ENCODE peak calls at places on chromosomes 3 and 15, in nine cellular contexts. K is PC-3, H is PC-9, J is NCI-H1092, U is mucosa of descending colon, I is endothelial cell, E is NCI-H1930, T is ecto neural progenitor cell, Q is GM19239. N is an unnamed sample.

GRCh38 chr3:171646357-171647133 is 163.7 kb downstream of the PLD1 start:
- DNase-seq in H (peak; percentile 51), J (no peak), E (peak; percentile 14), K (peak; percentile 69), T (no peak), Q (no peak), U (no peak), I (no peak), N (peak; percentile 58)

GRCh38 chr3:151203053-151203420 is at the start of gene GPR171:
- DNase-seq in I (no peak), H (no peak), T (no peak), E (no peak), J (no peak), K (no peak), U (no peak), Q (peak; percentile 7), N (no peak)

GRCh38 chr15:58043192-58043903 is 22.2 kb downstream of the ALDH1A2 start:
- DNase-seq in I (peak; percentile 28), K (peak; percentile 42), E (no peak), J (no peak), Q (no peak), H (no peak), U (peak; percentile 37), T (no peak), N (peak; percentile 46)

GRCh38 chr3:77159182-77159581 is 119.3 kb downstream of the ROBO2 start:
- DNase-seq in U (no peak), T (no peak), J (no peak), E (no peak), I (no peak), Q (no peak), H (no peak), K (peak; percentile 17), N (no peak)

GRCh38 chr3:125061170-125061569 is 5.4 kb upstream of the HEG1 start:
- DNase-seq in H (no peak), T (no peak), E (no peak), J (no peak), K (no peak), Q (no peak), U (no peak), I (no peak), N (no peak)

GRCh38 chr3:194777729-194778128 is 92.0 kb downstream of the FAM43A start:
- DNase-seq in K (no peak), I (no peak), Q (no peak), E (no peak), H (no peak), U (no peak), J (no peak), T (peak; percentile 29), N (no peak)

GRCh38 chr3:130857336-130858026 is 36.4 kb upstream of the ATP2C1 start:
- DNase-seq in U (no peak), Q (no peak), J (no peak), H (no peak), T (no peak), K (peak; percentile 6), E (no peak), I (no peak), N (no peak)

GRCh38 chr15:63086271-63086670 is 35.4 kb upstream of the LACTB start:
- DNase-seq in H (no peak), Q (no peak), K (no peak), U (no peak), T (no peak), I (no peak), E (no peak), J (no peak), N (no peak)

GRCh38 chr3:37054370-37054769 is 61.1 kb downstream of the MLH1 start:
- DNase-seq in K (peak; percentile 63), T (no peak), J (no peak), E (no peak), Q (peak; percentile 4), I (no peak), U (no peak), H (no peak), N (no peak)

GRCh38 chr15:45242289-45242688 is 9.7 kb upstream of the SLC28A2 start:
- DNase-seq in Q (no peak), K (no peak), U (no peak), T (no peak), J (no peak), E (no peak), I (no peak), H (no peak), N (no peak)

GRCh38 chr3:149342413-149343340 is 9.2 kb upstream of the TM4SF18 start:
- DNase-seq in K (peak; percentile 82), U (no peak), J (no peak), I (no peak), E (no peak), Q (no peak), T (no peak), H (peak; percentile 69), N (peak; percentile 25)

GRCh38 chr3:194251461-194251860 is 99.7 kb downstream of the CPN2 start:
- DNase-seq in E (no peak), U (no peak), J (no peak), T (peak; percentile 40), K (no peak), H (no peak), I (no peak), Q (no peak), N (no peak)

GRCh38 chr3:143090966-143091365 is 28.6 kb upstream of the CHST2 start:
- DNase-seq in U (no peak), H (no peak), J (no peak), K (no peak), Q (no peak), T (no peak), E (no peak), I (no peak), N (no peak)

GRCh38 chr3:177427540-177427939 is 230.3 kb upstream of the TBL1XR1 start:
- DNase-seq in T (no peak), I (no peak), E (no peak), H (no peak), U (no peak), J (no peak), K (peak; percentile 35), Q (no peak), N (peak; percentile 33)

GRCh38 chr3:47225310-47225906 is 57.2 kb downstream of the KIF9 start:
- DNase-seq in E (no peak), T (no peak), K (no peak), U (no peak), J (no peak), H (no peak), I (no peak), Q (peak; percentile 40), N (peak; percentile 32)

N was measured in SW480.